ENCODE peak calls at places on chromosomes 3 and 15, in six cellular contexts. S is colonic mucosa, A is spleen, P is upper lobe of right lung, H is AG04450, B is OCI-LY7. N is an unnamed sample.

GRCh38 chr15:53359038-53359437 is 400.4 kb downstream of the WDR72 start:
- DNase-seq in S (no peak), A (no peak), P (no peak), H (no peak), B (no peak), N (no peak)

GRCh38 chr3:78255403-78255802 is 1215.5 kb downstream of the ROBO2 start:
- DNase-seq in S (no peak), A (no peak), P (no peak), H (peak; percentile 67), B (no peak), N (no peak)

GRCh38 chr3:30263921-30264313 is 342.5 kb upstream of the TGFBR2 start:
- DNase-seq in S (no peak), A (no peak), P (no peak), H (no peak), B (peak; percentile 2), N (no peak)

GRCh38 chr3:109679672-109680071 is 342.3 kb upstream of the DPPA4 start:
- DNase-seq in S (no peak), A (no peak), P (no peak), H (no peak), B (no peak), N (no peak)

GRCh38 chr15:39242345-39242744 is 338.5 kb upstream of the THBS1 start:
- DNase-seq in S (no peak), A (no peak), P (no peak), H (no peak), B (no peak), N (no peak)

GRCh38 chr3:169479314-169479939 is 184.1 kb downstream of the MECOM start:
- DNase-seq in S (no peak), A (no peak), P (no peak), H (no peak), B (no peak), N (no peak)

GRCh38 chr3:171658801-171659200 is 151.5 kb downstream of the PLD1 start:
- DNase-seq in S (no peak), A (no peak), P (no peak), H (no peak), B (no peak), N (no peak)

GRCh38 chr3:116291141-116291540 is 154.1 kb downstream of the LSAMP start:
- DNase-seq in S (no peak), A (no peak), P (no peak), H (no peak), B (no peak), N (no peak)

GRCh38 chr3:176992565-176992964 is 204.7 kb downstream of the TBL1XR1 start:
- DNase-seq in S (no peak), A (no peak), P (no peak), H (no peak), B (no peak), N (no peak)

GRCh38 chr3:11211531-11212300 is 57.4 kb downstream of the HRH1 start:
- DNase-seq in S (no peak), A (no peak), P (no peak), H (no peak), B (no peak), N (no peak)
- TF ChIP-seq CTCF in S (no peak), A (no peak), P (no peak), H (peak; percentile 35), B (no peak), N (no peak)

GRCh38 chr3:141377377-141377776 is 9.1 kb downstream of the ZBTB38 start:
- DNase-seq in S (no peak), A (no peak), P (no peak), H (no peak), B (no peak), N (no peak)

GRCh38 chr3:141373232-141373631 is 4.9 kb downstream of the ZBTB38 start:
- DNase-seq in S (no peak), A (no peak), P (no peak), H (no peak), B (no peak), N (no peak)

GRCh38 chr3:141373768-141374526 is 5.6 kb downstream of the ZBTB38 start:
- DNase-seq in S (no peak), A (no peak), P (no peak), H (no peak), B (no peak), N (no peak)

GRCh38 chr3:141378556-141378955 is 10.3 kb downstream of the ZBTB38 start:
- DNase-seq in S (no peak), A (no peak), P (no peak), H (no peak), B (no peak), N (no peak)

DNA sequence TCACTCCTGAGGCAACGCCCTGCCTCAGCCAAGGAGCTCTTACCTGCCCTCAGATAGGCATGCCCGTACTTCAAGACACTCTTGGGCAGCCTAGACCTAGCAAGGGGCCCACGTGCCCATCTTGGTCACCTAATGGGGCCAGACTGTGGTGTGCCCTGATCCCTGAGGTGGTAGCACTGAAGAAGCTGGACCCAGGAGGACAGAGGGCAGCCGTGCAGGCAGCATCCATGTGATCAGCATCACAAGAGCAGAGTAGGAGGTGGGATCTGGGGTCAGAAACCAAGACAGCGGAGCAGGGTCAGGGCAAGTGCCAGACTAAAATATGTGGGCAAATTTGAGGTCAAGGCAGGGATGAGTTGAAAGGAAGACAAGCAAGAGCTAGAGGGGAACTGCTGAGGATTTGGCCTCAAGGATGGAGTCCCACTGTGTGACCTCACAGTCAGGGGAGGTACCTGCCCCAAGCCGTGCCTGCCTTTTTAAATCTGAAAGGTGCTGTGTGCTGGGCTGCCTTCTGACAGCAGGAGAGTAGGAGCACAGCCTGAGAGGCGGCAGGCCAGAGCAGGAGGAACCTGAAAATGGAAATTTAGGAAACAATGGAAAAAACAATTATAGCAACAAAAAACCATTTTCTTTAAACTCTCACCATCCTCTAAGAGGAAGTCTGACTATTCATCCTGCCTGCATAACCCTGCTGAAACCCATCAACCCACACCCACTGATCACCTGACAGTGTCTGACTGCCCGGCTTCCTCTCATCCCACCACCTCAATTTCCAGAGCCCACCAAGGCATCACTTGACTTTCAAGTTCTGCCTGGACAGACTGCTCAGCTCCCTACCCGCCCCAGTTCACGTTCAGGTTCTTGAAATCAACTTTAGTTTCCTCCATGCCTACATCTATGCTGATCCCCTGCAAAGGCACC is 7.3 kb downstream of the ZBTB38 start:
- DNase-seq in S (no peak), A (no peak), P (no peak), H (no peak), B (no peak), N (no peak)
- H3K4me3 ChIP-seq in S (no peak overlapping the region), A (no peak overlapping the region), P (no peak overlapping the region), H (no peak overlapping the region), B (no peak overlapping the region), N (no peak overlapping the region)

GRCh38 chr3:48268936-48269551 is 28.1 kb downstream of the ZNF589 start:
- DNase-seq in S (peak; percentile 48), A (no peak), P (no peak), H (no peak), B (no peak), N (no peak)
- H3K27ac ChIP-seq in S (peak overlapping the region; percentile 81), A (peak overlapping the region; percentile 30), P (no peak overlapping the region), H (no peak overlapping the region), B (no peak overlapping the region), N (no peak overlapping the region)

DNA sequence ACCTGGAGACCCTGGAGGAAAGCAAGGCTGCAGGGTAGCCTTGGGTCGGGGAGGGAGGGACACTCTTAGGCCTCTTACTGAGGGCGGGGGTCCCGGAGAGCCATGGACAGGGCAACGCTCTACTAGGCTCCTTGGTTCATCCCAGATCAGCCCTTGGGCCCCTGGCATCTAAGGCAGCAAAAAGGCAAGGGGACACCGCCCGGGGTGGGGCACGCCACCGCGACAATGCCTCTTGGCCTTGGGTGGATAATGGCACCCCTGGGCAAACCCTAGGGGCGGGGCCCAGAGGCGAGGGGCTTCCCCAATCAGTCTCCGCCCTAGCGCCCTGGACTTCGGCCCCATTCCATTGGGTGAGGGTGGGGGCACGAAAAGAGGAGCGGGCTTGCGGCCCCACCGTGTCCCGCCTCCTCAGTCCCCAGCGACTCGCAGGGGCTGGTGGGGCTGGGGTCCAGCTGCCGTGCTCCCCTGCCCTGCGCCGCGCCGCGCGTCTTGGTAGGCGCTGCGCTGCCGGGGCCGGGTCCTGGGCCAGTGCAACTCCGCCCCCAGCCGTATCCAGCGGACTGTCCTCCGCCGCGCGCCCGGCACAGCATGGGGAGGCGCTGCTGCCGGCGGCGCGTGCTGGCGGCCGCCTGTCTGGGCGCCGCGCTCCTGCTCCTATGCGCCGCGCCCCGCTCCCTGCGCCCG is at the start of gene CHST13:
- DNase-seq in S (peak; percentile 53), A (peak; percentile 89), P (peak; percentile 78), H (no peak), B (no peak), N (no peak)
- TF ChIP-seq CTCF in S (no peak), A (no peak), P (no peak), H (no peak), B (no peak), N (no peak)

DNA sequence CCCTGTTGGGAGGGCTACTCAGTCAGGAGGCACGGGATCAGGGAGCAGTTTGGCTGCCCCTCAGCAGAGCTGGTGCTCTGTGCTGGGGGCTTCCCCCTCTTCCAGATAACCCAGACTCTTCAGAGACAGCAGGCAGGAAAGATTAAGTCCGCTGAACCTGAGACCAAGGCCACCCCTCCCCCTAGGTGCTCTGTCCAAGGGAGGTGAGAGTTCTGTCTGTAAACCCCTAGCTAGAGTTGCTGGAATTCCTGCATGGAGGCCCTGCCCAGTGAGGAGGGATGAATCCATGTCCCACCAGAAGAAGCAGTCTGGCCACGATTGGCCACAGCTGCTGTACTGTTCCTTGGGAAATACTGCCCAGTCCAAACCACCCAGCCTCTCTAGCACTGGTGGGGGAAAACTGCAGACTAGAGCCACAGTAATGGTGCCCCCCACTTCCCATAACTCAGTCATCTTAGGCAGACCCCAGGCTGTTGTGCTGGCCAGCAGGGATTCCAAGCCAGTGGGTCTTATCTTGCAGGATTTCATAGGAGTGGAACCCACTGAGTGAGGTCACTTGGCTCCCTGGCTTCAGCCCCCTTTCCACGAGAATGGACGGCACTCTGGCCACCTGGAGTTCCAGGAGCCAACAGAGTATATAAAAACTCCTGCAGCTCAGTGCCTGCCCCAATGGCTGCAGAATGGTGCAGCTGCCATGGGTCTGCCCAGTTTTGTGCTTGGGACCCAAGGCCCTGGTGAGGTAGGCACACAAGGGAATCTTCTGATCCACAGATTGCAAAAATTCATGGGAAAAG is 42.9 kb downstream of the NPAP1 start:
- DNase-seq in S (no peak), A (no peak), P (no peak), H (no peak), B (no peak), N (no peak)
- H3K4me3 ChIP-seq in S (no peak overlapping the region), A (no peak overlapping the region), P (no peak overlapping the region), H (no peak overlapping the region), B (no peak overlapping the region), N (no peak overlapping the region)

GRCh38 chr15:57307527-57308193 is 68.6 kb upstream of the CGNL1 start:
- DNase-seq in S (no peak), A (no peak), P (no peak), H (no peak), B (no peak), N (no peak)

GRCh38 chr15:57310876-57311275 is 65.4 kb upstream of the CGNL1 start:
- DNase-seq in S (no peak), A (no peak), P (no peak), H (no peak), B (no peak), N (no peak)

GRCh38 chr15:57312323-57313133 is 63.8 kb upstream of the CGNL1 start:
- DNase-seq in S (peak; percentile 90), A (peak; percentile 45), P (no peak), H (no peak), B (no peak), N (peak; percentile 33)

GRCh38 chr15:57313134-57313483 is 63.2 kb upstream of the CGNL1 start:
- DNase-seq in S (no peak), A (peak; percentile 22), P (no peak), H (no peak), B (no peak), N (no peak)

GRCh38 chr15:57312006-57312322 is 64.3 kb upstream of the CGNL1 start:
- DNase-seq in S (no peak), A (no peak), P (no peak), H (no peak), B (no peak), N (no peak)
- H3K27ac ChIP-seq in S (peak overlapping the region; percentile 83), A (no peak overlapping the region), P (no peak overlapping the region), H (no peak overlapping the region), B (no peak overlapping the region), N (no peak overlapping the region)

N was measured in adrenal gland.